ENCODE peak calls at places on chromosome 22, in six cellular contexts. U, P, D, A, X and Z are unnamed samples.

GRCh38 chr22:49795521-49795920 is 32.2 kb downstream of the BRD1 start:
- DNase-seq in D (no peak), A (no peak), U (no peak), P (no peak), X (no peak), Z (no peak)

GRCh38 chr22:30516273-30516672 is 10.8 kb upstream of the SEC14L4 start:
- DNase-seq in U (no peak), D (no peak), X (no peak), A (no peak), P (no peak), Z (no peak)

GRCh38 chr22:47631571-47632102 is 869.2 kb downstream of the TBC1D22A start:
- DNase-seq in A (no peak), D (no peak), U (no peak), P (no peak), X (peak), Z (no peak)

GRCh38 chr22:30286813-30287625 is 2.3 kb downstream of the CASTOR1 start:
- DNase-seq in D (peak), X (peak), A (peak), U (peak), P (peak), Z (peak)

GRCh38 chr22:48100685-48101417 is 1338.4 kb downstream of the TBC1D22A start:
- DNase-seq in D (no peak), P (no peak), A (no peak), X (no peak), U (no peak), Z (no peak)

GRCh38 chr22:44362249-44363040 is 49.7 kb upstream of the SHISAL1 start:
- DNase-seq in U (no peak), P (no peak), A (peak), X (no peak), D (no peak), Z (no peak)

GRCh38 chr22:27597703-27598444 is 203.7 kb downstream of the MN1 start:
- DNase-seq in D (no peak), X (no peak), U (peak), P (no peak), A (no peak), Z (no peak)

GRCh38 chr22:46459347-46460065 is 77.9 kb downstream of the CELSR1 start:
- DNase-seq in U (no peak), D (no peak), X (no peak), P (no peak), A (no peak), Z (no peak)

GRCh38 chr22:46617250-46618103 is 2.7 kb upstream of the GRAMD4 start:
- DNase-seq in X (no peak), D (no peak), U (no peak), P (no peak), A (peak), Z (no peak)

GRCh38 chr22:19636696-19637355 is 77.5 kb upstream of the SEPTIN5 start:
- DNase-seq in U (no peak), P (no peak), A (no peak), X (no peak), D (no peak), Z (no peak)

GRCh38 chr22:37154925-37155712 is 5.4 kb upstream of the IL2RB start:
- DNase-seq in P (no peak), U (no peak), D (no peak), X (no peak), A (no peak), Z (peak)

GRCh38 chr22:19755722-19756287 is 4.8 kb upstream of the TBX1 start:
- DNase-seq in D (no peak), P (no peak), U (no peak), X (no peak), A (no peak), Z (no peak)

GRCh38 chr22:36985490-36985889 is 33.8 kb downstream of the TST start:
- DNase-seq in P (no peak), D (no peak), X (no peak), U (no peak), A (no peak), Z (no peak)

GRCh38 chr22:44473580-44473979 is 24.5 kb downstream of the RTL6 start:
- DNase-seq in D (no peak), U (no peak), X (no peak), P (no peak), A (no peak), Z (no peak)

GRCh38 chr22:37639070-37639760 is at the start of gene SH3BP1:
- DNase-seq in A (peak), P (no peak), U (peak), D (peak), X (no peak), Z (no peak)

GRCh38 chr22:22061085-22062077 is 78.8 kb upstream of the TOP3B start:
- DNase-seq in P (no peak), X (no peak), U (no peak), D (no peak), A (no peak), Z (peak)

GRCh38 chr22:41401781-41402648 is 20.3 kb downstream of the TEF start:
- DNase-seq in X (no peak), P (no peak), D (no peak), A (peak), U (peak), Z (peak)

GRCh38 chr22:43217285-43218030 is 30.5 kb upstream of the TTLL12 start:
- DNase-seq in P (no peak), X (no peak), U (no peak), D (no peak), A (no peak), Z (no peak)

GRCh38 chr22:46563381-46564083 is 26.1 kb upstream of the CELSR1 start:
- DNase-seq in X (peak), D (peak), A (peak), U (peak), P (peak), Z (peak)

GRCh38 chr22:27851974-27852713 is 50.6 kb upstream of the MN1 start:
- DNase-seq in P (no peak), X (no peak), A (no peak), D (no peak), U (no peak), Z (peak)

GRCh38 chr22:40855960-40856512 is 403 bp downstream of the ST13 start:
- DNase-seq in U (no peak), P (no peak), A (no peak), X (no peak), D (peak), Z (peak)